ENCODE peak calls at places on chromosomes 2 and 18, in four cellular contexts. G, K, W and C are unnamed samples.

GRCh38 chr2:107411267-107411666 is 415.4 kb upstream of the RGPD4 start:
- DNase-seq in W (no peak), K (no peak), G (no peak), C (no peak)

GRCh38 chr2:197079414-197079813 is 152.9 kb upstream of the PGAP1 start:
- DNase-seq in K (peak), W (peak), G (no peak), C (peak)

GRCh38 chr18:269480-270090 is 1.7 kb upstream of the THOC1 start:
- DNase-seq in W (no peak), G (no peak), K (no peak), C (no peak)

GRCh38 chr18:6633370-6633769 is 96.1 kb upstream of the ARHGAP28 start:
- DNase-seq in K (no peak), G (no peak), W (no peak), C (no peak)

GRCh38 chr2:1461507-1462390 is 48.5 kb downstream of the TPO start:
- DNase-seq in K (no peak), W (no peak), G (peak), C (no peak)

GRCh38 chr18:79507076-79507545 is 111.4 kb downstream of the NFATC1 start:
- DNase-seq in K (no peak), G (peak), W (peak), C (peak)

GRCh38 chr2:147980940-147981339 is 39.6 kb downstream of the ORC4 start:
- DNase-seq in W (no peak), K (no peak), G (no peak), C (no peak)

GRCh38 chr2:109058215-109058614 is 69.2 kb upstream of the EDAR start:
- DNase-seq in W (no peak), G (no peak), K (no peak), C (no peak)

GRCh38 chr2:28624798-28625701 is 126.6 kb upstream of the PPP1CB start:
- DNase-seq in W (peak), K (no peak), G (peak), C (peak)

GRCh38 chr2:109466674-109467575 is 146.8 kb downstream of the SEPTIN10 start:
- DNase-seq in G (no peak), K (peak), W (peak), C (peak)

GRCh38 chr2:210190345-210190744 is 19.1 kb upstream of the KANSL1L start:
- DNase-seq in G (no peak), K (no peak), W (no peak), C (no peak)

GRCh38 chr2:148680462-148680861 is 35.9 kb downstream of the EPC2 start:
- DNase-seq in K (no peak), G (no peak), W (peak), C (no peak)

GRCh38 chr2:88654714-88655113 is 27.4 kb upstream of the EIF2AK3 start:
- DNase-seq in G (no peak), W (peak), K (peak), C (peak)

GRCh38 chr2:230947908-230948365 is 22.9 kb upstream of the GPR55 start:
- DNase-seq in K (no peak), W (no peak), G (no peak), C (no peak)

GRCh38 chr2:23414876-23415275 is 29.9 kb downstream of the KLHL29 start:
- DNase-seq in K (peak), W (no peak), G (no peak), C (peak)
- TF ChIP-seq CTCF in K (peak), W (peak), G (no peak), C (no peak)

GRCh38 chr2:74201196-74201595 is 2.8 kb downstream of the MTHFD2 start:
- DNase-seq in K (no peak), G (no peak), W (no peak), C (no peak)
- H3K4me3 ChIP-seq in K (peak), G (no peak), W (no peak), C (peak)

GRCh38 chr2:121072784-121073183 is 212.2 kb downstream of the TFCP2L1 start:
- DNase-seq in K (no peak), G (peak), W (no peak), C (no peak)

GRCh38 chr2:121068851-121069250 is 216.2 kb downstream of the TFCP2L1 start:
- DNase-seq in W (no peak), K (no peak), G (peak), C (no peak)

GRCh38 chr2:121069434-121069969 is 215.5 kb downstream of the TFCP2L1 start:
- DNase-seq in W (no peak), G (peak), K (no peak), C (no peak)

GRCh38 chr2:121073320-121074210 is 211.4 kb downstream of the TFCP2L1 start:
- DNase-seq in K (no peak), G (peak), W (no peak), C (no peak)

DNA sequence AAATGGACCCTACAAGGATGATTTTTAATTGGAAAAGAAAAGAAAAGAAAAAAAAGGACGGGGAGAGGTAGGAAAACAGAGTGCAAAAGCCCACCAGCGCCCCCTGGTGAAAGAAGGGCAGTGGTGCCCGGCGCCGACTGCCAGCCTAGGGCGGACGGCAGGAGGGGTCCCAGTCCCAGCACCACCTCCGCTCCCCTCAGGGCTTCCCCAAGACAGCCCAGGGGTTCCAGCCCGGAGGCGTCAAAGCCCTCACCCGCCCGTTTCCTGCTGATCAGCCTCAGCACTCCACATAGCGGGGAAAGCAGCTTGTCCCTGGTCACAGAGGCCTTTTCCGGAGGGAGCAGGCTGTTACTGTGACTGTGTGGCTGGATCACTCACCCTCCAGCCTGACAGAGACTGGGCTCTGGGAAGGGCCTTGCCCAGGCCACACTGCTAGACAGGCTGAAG is 213.9 kb downstream of the TFCP2L1 start:
- DNase-seq in W (peak), K (peak), G (peak), C (peak)
- TF ChIP-seq CTCF in W (peak), K (peak), G (peak), C (peak)

GRCh38 chr2:70123051-70123828 is 36.0 kb downstream of the PCBP1 start:
- DNase-seq in W (peak), K (peak), G (no peak), C (peak)
- H3K4me3 ChIP-seq in W (no peak), K (peak), G (peak), C (peak)

GRCh38 chr2:85873679-85874078 is 15.1 kb downstream of the ST3GAL5 start:
- DNase-seq in W (no peak), G (no peak), K (no peak), C (peak)
- TF ChIP-seq CTCF in W (no peak), G (no peak), K (peak), C (peak)

GRCh38 chr2:181781082-181781786 is 100.9 kb upstream of the NEUROD1 start:
- DNase-seq in W (no peak), K (peak), G (no peak), C (no peak)
- H3K4me3 ChIP-seq in W (no peak), K (no peak), G (no peak), C (no peak)

GRCh38 chr18:39486268-39486667 is 1920.7 kb upstream of the CELF4 start:
- DNase-seq in G (no peak), K (no peak), W (no peak), C (no peak)
- TF ChIP-seq CTCF in G (no peak), K (no peak), W (no peak), C (no peak)

GRCh38 chr18:10822457-10822856 is 296.6 kb downstream of the NAPG start:
- DNase-seq in W (peak), G (no peak), K (no peak), C (no peak)
- H3K4me3 ChIP-seq in W (no peak), G (no peak), K (no peak), C (no peak)